ENCODE peak calls at places on chromosomes 11 and 22, in nine cellular contexts. One of them, this sample, is unnamed.
A peak's percentile ranks its signal among the peaks of the same experiment; 100 is the strongest.

GRCh38 chr11:122822241-122822640 is 16.1 kb upstream of the CRTAM start:
- DNase-seq in HCT116: no peak
- DNase-seq in body of pancreas: no peak
- DNase-seq in heart left ventricle: no peak
- DNase-seq in K562: no peak
- DNase-seq in H54: no peak
- DNase-seq in IMR-90: no peak
- DNase-seq in lower leg skin: no peak
- DNase-seq in endothelial cell of umbilical vein: no peak
- DNase-seq in this sample: no peak

GRCh38 chr11:250740-251299 is 14.0 kb downstream of the PSMD13 start:
- DNase-seq in H54: peak; percentile 49
- DNase-seq in HCT116: no peak
- DNase-seq in K562: peak; percentile 76
- DNase-seq in body of pancreas: peak; percentile 69
- DNase-seq in IMR-90: peak; percentile 42
- DNase-seq in endothelial cell of umbilical vein: peak; percentile 61
- DNase-seq in heart left ventricle: peak; percentile 75
- DNase-seq in lower leg skin: peak; percentile 94
- DNase-seq in this sample: peak; percentile 75

GRCh38 chr22:19103881-19104821 is 18.1 kb downstream of the DGCR2 start:
- DNase-seq in HCT116: no peak
- DNase-seq in lower leg skin: no peak
- DNase-seq in IMR-90: peak; percentile 79
- DNase-seq in K562: no peak
- DNase-seq in body of pancreas: peak; percentile 93
- DNase-seq in heart left ventricle: no peak
- DNase-seq in H54: no peak
- DNase-seq in endothelial cell of umbilical vein: no peak
- DNase-seq in this sample: no peak

GRCh38 chr22:24107668-24108067 is 73.6 kb upstream of the SUSD2 start:
- DNase-seq in heart left ventricle: peak; percentile 86
- DNase-seq in endothelial cell of umbilical vein: peak; percentile 62
- DNase-seq in body of pancreas: peak; percentile 65
- DNase-seq in lower leg skin: peak; percentile 97
- DNase-seq in H54: peak; percentile 43
- DNase-seq in HCT116: no peak
- DNase-seq in K562: no peak
- DNase-seq in IMR-90: peak; percentile 90
- DNase-seq in this sample: no peak

GRCh38 chr11:95231881-95232605 is 1.0 kb upstream of the SESN3 start:
- DNase-seq in IMR-90: no peak
- DNase-seq in heart left ventricle: peak; percentile 76
- DNase-seq in H54: no peak
- DNase-seq in K562: no peak
- DNase-seq in HCT116: no peak
- DNase-seq in endothelial cell of umbilical vein: peak; percentile 49
- DNase-seq in lower leg skin: peak; percentile 94
- DNase-seq in body of pancreas: peak; percentile 82
- DNase-seq in this sample: peak; percentile 82

GRCh38 chr11:128552783-128553661 is 34.3 kb downstream of the ETS1 start:
- DNase-seq in K562: no peak
- DNase-seq in HCT116: no peak
- DNase-seq in heart left ventricle: no peak
- DNase-seq in IMR-90: peak; percentile 87
- DNase-seq in body of pancreas: no peak
- DNase-seq in H54: no peak
- DNase-seq in endothelial cell of umbilical vein: no peak
- DNase-seq in lower leg skin: no peak
- DNase-seq in this sample: no peak

GRCh38 chr11:34351687-34352469 is 5.9 kb downstream of the ABTB2 start:
- DNase-seq in lower leg skin: no peak
- DNase-seq in H54: no peak
- DNase-seq in body of pancreas: no peak
- DNase-seq in endothelial cell of umbilical vein: no peak
- DNase-seq in HCT116: no peak
- DNase-seq in heart left ventricle: no peak
- DNase-seq in IMR-90: no peak
- DNase-seq in K562: no peak
- DNase-seq in this sample: no peak

GRCh38 chr22:33653525-33654063 is 266.7 kb downstream of the LARGE1 start:
- DNase-seq in lower leg skin: no peak
- DNase-seq in HCT116: no peak
- DNase-seq in body of pancreas: no peak
- DNase-seq in IMR-90: no peak
- DNase-seq in K562: no peak
- DNase-seq in heart left ventricle: no peak
- DNase-seq in endothelial cell of umbilical vein: no peak
- DNase-seq in H54: no peak
- DNase-seq in this sample: no peak

GRCh38 chr11:106228996-106229395 is 151.5 kb downstream of the AASDHPPT start:
- DNase-seq in H54: no peak
- DNase-seq in heart left ventricle: no peak
- DNase-seq in lower leg skin: no peak
- DNase-seq in endothelial cell of umbilical vein: no peak
- DNase-seq in IMR-90: no peak
- DNase-seq in HCT116: no peak
- DNase-seq in body of pancreas: no peak
- DNase-seq in K562: no peak
- DNase-seq in this sample: no peak

GRCh38 chr22:25840162-25840561 is 98.2 kb downstream of the MYO18B start:
- DNase-seq in H54: no peak
- DNase-seq in lower leg skin: peak; percentile 74
- DNase-seq in HCT116: no peak
- DNase-seq in body of pancreas: no peak
- DNase-seq in endothelial cell of umbilical vein: no peak
- DNase-seq in heart left ventricle: no peak
- DNase-seq in K562: no peak
- DNase-seq in IMR-90: no peak
- DNase-seq in this sample: no peak

GRCh38 chr22:48488611-48489456 is 1338.8 kb downstream of the BRD1 start:
- DNase-seq in HCT116: no peak
- DNase-seq in lower leg skin: peak; percentile 83
- DNase-seq in K562: no peak
- DNase-seq in endothelial cell of umbilical vein: no peak
- DNase-seq in H54: no peak
- DNase-seq in body of pancreas: no peak
- DNase-seq in heart left ventricle: no peak
- DNase-seq in IMR-90: no peak
- DNase-seq in this sample: no peak

GRCh38 chr22:17945156-17945850 is 79.1 kb downstream of the MICAL3 start:
- DNase-seq in lower leg skin: no peak
- DNase-seq in heart left ventricle: no peak
- DNase-seq in K562: no peak
- DNase-seq in body of pancreas: peak; percentile 34
- DNase-seq in endothelial cell of umbilical vein: no peak
- DNase-seq in HCT116: no peak
- DNase-seq in H54: no peak
- DNase-seq in IMR-90: no peak
- DNase-seq in this sample: no peak

GRCh38 chr22:27212617-27213177 is 555.3 kb downstream of the MIAT start:
- DNase-seq in body of pancreas: peak; percentile 80
- DNase-seq in lower leg skin: peak; percentile 91
- DNase-seq in K562: peak; percentile 3
- DNase-seq in heart left ventricle: no peak
- DNase-seq in IMR-90: peak; percentile 98
- DNase-seq in HCT116: no peak
- DNase-seq in endothelial cell of umbilical vein: peak; percentile 96
- DNase-seq in H54: no peak
- DNase-seq in this sample: no peak

GRCh38 chr11:87778341-87778740 is 396.9 kb downstream of the RAB38 start:
- DNase-seq in endothelial cell of umbilical vein: no peak
- DNase-seq in K562: no peak
- DNase-seq in body of pancreas: no peak
- DNase-seq in lower leg skin: no peak
- DNase-seq in heart left ventricle: no peak
- DNase-seq in H54: no peak
- DNase-seq in IMR-90: no peak
- DNase-seq in HCT116: peak; percentile 12
- DNase-seq in this sample: no peak

GRCh38 chr11:112652786-112653390 is 308.3 kb upstream of the NCAM1 start:
- DNase-seq in HCT116: no peak
- DNase-seq in IMR-90: peak; percentile 10
- DNase-seq in endothelial cell of umbilical vein: no peak
- DNase-seq in H54: no peak
- DNase-seq in heart left ventricle: no peak
- DNase-seq in body of pancreas: no peak
- DNase-seq in K562: no peak
- DNase-seq in lower leg skin: peak; percentile 23
- DNase-seq in this sample: no peak

GRCh38 chr11:118003021-118003423 is 16.8 kb downstream of the IL10RA start:
- DNase-seq in heart left ventricle: no peak
- DNase-seq in H54: no peak
- DNase-seq in endothelial cell of umbilical vein: no peak
- DNase-seq in body of pancreas: no peak
- DNase-seq in K562: peak; percentile 58
- DNase-seq in HCT116: no peak
- DNase-seq in lower leg skin: peak; percentile 72
- DNase-seq in IMR-90: no peak
- DNase-seq in this sample: no peak

GRCh38 chr11:61378713-61379313 is 13.6 kb upstream of the TMEM216 start:
- DNase-seq in heart left ventricle: no peak
- DNase-seq in endothelial cell of umbilical vein: no peak
- DNase-seq in lower leg skin: no peak
- DNase-seq in H54: peak; percentile 75
- DNase-seq in IMR-90: peak; percentile 97
- DNase-seq in HCT116: no peak
- DNase-seq in body of pancreas: no peak
- DNase-seq in K562: no peak
- DNase-seq in this sample: no peak

GRCh38 chr11:75113049-75113448 is 16.4 kb upstream of the OR2AT4 start:
- DNase-seq in HCT116: no peak
- DNase-seq in body of pancreas: no peak
- DNase-seq in lower leg skin: no peak
- DNase-seq in heart left ventricle: no peak
- DNase-seq in endothelial cell of umbilical vein: no peak
- DNase-seq in K562: no peak
- DNase-seq in H54: no peak
- DNase-seq in IMR-90: no peak
- DNase-seq in this sample: no peak

GRCh38 chr11:75114465-75114864 is 17.8 kb upstream of the OR2AT4 start:
- DNase-seq in H54: no peak
- DNase-seq in K562: no peak
- DNase-seq in endothelial cell of umbilical vein: no peak
- DNase-seq in HCT116: no peak
- DNase-seq in IMR-90: no peak
- DNase-seq in lower leg skin: no peak
- DNase-seq in body of pancreas: no peak
- DNase-seq in heart left ventricle: no peak
- DNase-seq in this sample: no peak

GRCh38 chr11:75118577-75118976 is 21.9 kb upstream of the OR2AT4 start:
- DNase-seq in endothelial cell of umbilical vein: no peak
- DNase-seq in body of pancreas: no peak
- DNase-seq in heart left ventricle: no peak
- DNase-seq in H54: no peak
- DNase-seq in lower leg skin: no peak
- DNase-seq in IMR-90: no peak
- DNase-seq in HCT116: no peak
- DNase-seq in K562: no peak
- DNase-seq in this sample: no peak
- TF ChIP-seq POLR2A in endothelial cell of umbilical vein: no peak
- TF ChIP-seq POLR2A in body of pancreas: no peak
- TF ChIP-seq POLR2A in heart left ventricle: no peak
- TF ChIP-seq POLR2A in H54: no peak
- TF ChIP-seq POLR2A in lower leg skin: no peak
- TF ChIP-seq POLR2A in IMR-90: no peak
- TF ChIP-seq POLR2A in HCT116: no peak
- TF ChIP-seq POLR2A in K562: no peak
- TF ChIP-seq POLR2A in this sample: no peak

GRCh38 chr11:126583594-126583993 is 228.1 kb downstream of the ST3GAL4 start:
- DNase-seq in IMR-90: no peak
- DNase-seq in lower leg skin: no peak
- DNase-seq in heart left ventricle: no peak
- DNase-seq in body of pancreas: no peak
- DNase-seq in H54: no peak
- DNase-seq in endothelial cell of umbilical vein: no peak
- DNase-seq in K562: no peak
- DNase-seq in HCT116: no peak
- DNase-seq in this sample: no peak

GRCh38 chr11:126586303-126586627 is 230.8 kb downstream of the ST3GAL4 start:
- DNase-seq in endothelial cell of umbilical vein: no peak
- DNase-seq in H54: no peak
- DNase-seq in body of pancreas: peak; percentile 10
- DNase-seq in heart left ventricle: no peak
- DNase-seq in HCT116: no peak
- DNase-seq in K562: no peak
- DNase-seq in lower leg skin: no peak
- DNase-seq in IMR-90: no peak
- DNase-seq in this sample: no peak

GRCh38 chr11:126583101-126583500 is 227.6 kb downstream of the ST3GAL4 start:
- DNase-seq in heart left ventricle: no peak
- DNase-seq in K562: no peak
- DNase-seq in IMR-90: no peak
- DNase-seq in endothelial cell of umbilical vein: no peak
- DNase-seq in lower leg skin: no peak
- DNase-seq in body of pancreas: no peak
- DNase-seq in HCT116: no peak
- DNase-seq in H54: no peak
- DNase-seq in this sample: no peak

GRCh38 chr11:126584028-126584427 is 228.5 kb downstream of the ST3GAL4 start:
- DNase-seq in HCT116: no peak
- DNase-seq in endothelial cell of umbilical vein: no peak
- DNase-seq in lower leg skin: no peak
- DNase-seq in body of pancreas: no peak
- DNase-seq in heart left ventricle: no peak
- DNase-seq in IMR-90: no peak
- DNase-seq in H54: no peak
- DNase-seq in K562: no peak
- DNase-seq in this sample: no peak

GRCh38 chr11:126585388-126586302 is 230.2 kb downstream of the ST3GAL4 start:
- DNase-seq in H54: peak; percentile 74
- DNase-seq in body of pancreas: peak; percentile 76
- DNase-seq in HCT116: no peak
- DNase-seq in heart left ventricle: peak; percentile 66
- DNase-seq in K562: no peak
- DNase-seq in lower leg skin: no peak
- DNase-seq in endothelial cell of umbilical vein: peak; percentile 99
- DNase-seq in IMR-90: peak; percentile 96
- DNase-seq in this sample: no peak
- TF ChIP-seq POLR2A in H54: no peak
- TF ChIP-seq POLR2A in body of pancreas: peak; percentile 44
- TF ChIP-seq POLR2A in HCT116: no peak
- TF ChIP-seq POLR2A in heart left ventricle: no peak
- TF ChIP-seq POLR2A in K562: no peak
- TF ChIP-seq POLR2A in lower leg skin: no peak
- TF ChIP-seq POLR2A in endothelial cell of umbilical vein: no peak
- TF ChIP-seq POLR2A in IMR-90: peak; percentile 28
- TF ChIP-seq POLR2A in this sample: no peak

GRCh38 chr22:44776535-44777363 is 24.4 kb downstream of the ARHGAP8 start:
- DNase-seq in body of pancreas: no peak
- DNase-seq in heart left ventricle: no peak
- DNase-seq in endothelial cell of umbilical vein: no peak
- DNase-seq in H54: no peak
- DNase-seq in HCT116: no peak
- DNase-seq in K562: no peak
- DNase-seq in IMR-90: no peak
- DNase-seq in lower leg skin: no peak
- DNase-seq in this sample: no peak
- TF ChIP-seq POLR2A in body of pancreas: no peak
- TF ChIP-seq POLR2A in heart left ventricle: no peak
- TF ChIP-seq POLR2A in endothelial cell of umbilical vein: no peak
- TF ChIP-seq POLR2A in H54: no peak
- TF ChIP-seq POLR2A in HCT116: no peak
- TF ChIP-seq POLR2A in K562: no peak
- TF ChIP-seq POLR2A in IMR-90: no peak
- TF ChIP-seq POLR2A in lower leg skin: no peak
- TF ChIP-seq POLR2A in this sample: no peak

GRCh38 chr22:42369250-42370041 is 62.8 kb downstream of the NFAM1 start:
- DNase-seq in body of pancreas: peak; percentile 96
- DNase-seq in HCT116: peak; percentile 88
- DNase-seq in K562: peak; percentile 93
- DNase-seq in heart left ventricle: peak; percentile 95
- DNase-seq in H54: peak; percentile 95
- DNase-seq in endothelial cell of umbilical vein: peak; percentile 75
- DNase-seq in IMR-90: peak; percentile 85
- DNase-seq in lower leg skin: peak; percentile 97
- DNase-seq in this sample: peak; percentile 73
- TF ChIP-seq POLR2A in body of pancreas: peak; percentile 62
- TF ChIP-seq POLR2A in HCT116: peak; percentile 60
- TF ChIP-seq POLR2A in K562: peak; percentile 65
- TF ChIP-seq POLR2A in heart left ventricle: no peak
- TF ChIP-seq POLR2A in H54: peak; percentile 27
- TF ChIP-seq POLR2A in endothelial cell of umbilical vein: no peak
- TF ChIP-seq POLR2A in IMR-90: no peak
- TF ChIP-seq POLR2A in lower leg skin: no peak
- TF ChIP-seq POLR2A in this sample: no peak